ENCODE peak calls at places on chromosome 12, in nine cellular contexts. V is heart left ventricle, A is adrenal gland, H is uterus, D is transverse colon, Y is HCT116, X is A549, P is spleen, N is IMR-90. K is an unnamed sample.
A peak's percentile ranks its signal among the peaks of the same experiment; 100 is the strongest.

GRCh38 chr12:41190360-41190759 is 2.2 kb downstream of the PDZRN4 start:
- DNase-seq in X (peak; percentile 42), V (no peak), Y (no peak), H (no peak), P (no peak), N (no peak), A (peak; percentile 41), D (no peak), K (no peak)

GRCh38 chr12:94832780-94833760 is 170.4 kb downstream of the NDUFA12 start:
- DNase-seq in N (peak; percentile 1), Y (no peak), P (no peak), H (no peak), X (no peak), D (no peak), A (no peak), V (no peak), K (no peak)

GRCh38 chr12:84785281-84785680 is 127.3 kb downstream of the SLC6A15 start:
- DNase-seq in Y (no peak), A (no peak), D (no peak), H (no peak), P (no peak), V (no peak), X (no peak), N (no peak), K (no peak)

GRCh38 chr12:118850244-118850825 is 131.0 kb upstream of the SRRM4 start:
- DNase-seq in N (no peak), H (no peak), A (no peak), Y (peak; percentile 13), V (no peak), X (peak; percentile 5), P (no peak), D (peak; percentile 10), K (no peak)

GRCh38 chr12:125685885-125686284 is 620.6 kb downstream of the AACS start:
- DNase-seq in D (no peak), N (no peak), X (no peak), H (peak; percentile 27), A (no peak), V (no peak), P (no peak), Y (no peak), K (no peak)

GRCh38 chr12:105205322-105206048 is 30.5 kb downstream of the APPL2 start:
- DNase-seq in D (peak; percentile 61), V (no peak), A (no peak), N (no peak), H (no peak), X (no peak), P (no peak), Y (no peak), K (no peak)

GRCh38 chr12:12278899-12279298 is 12.1 kb upstream of the LRP6 start:
- DNase-seq in X (no peak), N (peak; percentile 61), P (no peak), A (no peak), V (no peak), H (no peak), D (no peak), Y (no peak), K (no peak)

GRCh38 chr12:53054112-53054878 is 4.4 kb downstream of the TNS2 start:
- DNase-seq in X (peak; percentile 86), H (peak; percentile 94), D (peak; percentile 97), P (peak; percentile 97), N (peak; percentile 77), V (peak; percentile 92), A (peak; percentile 97), Y (peak; percentile 94), K (peak; percentile 97)

GRCh38 chr12:50615534-50616296 is 110.9 kb downstream of the DIP2B start:
- DNase-seq in Y (no peak), X (no peak), D (no peak), N (peak; percentile 37), A (no peak), P (no peak), H (no peak), V (no peak), K (no peak)

GRCh38 chr12:1305063-1305434 is 289.3 kb downstream of the FBXL14 start:
- DNase-seq in N (no peak), P (no peak), D (no peak), A (no peak), Y (no peak), X (no peak), H (no peak), V (no peak), K (no peak)

GRCh38 chr12:89373772-89374572 is 21.7 kb upstream of the DUSP6 start:
- DNase-seq in A (no peak), H (no peak), V (peak; percentile 48), N (peak; percentile 90), X (no peak), P (no peak), D (no peak), Y (no peak), K (no peak)

GRCh38 chr12:64181504-64182291 is 40.4 kb downstream of the KICS2 start:
- DNase-seq in V (peak; percentile 40), Y (peak; percentile 92), H (peak; percentile 45), X (peak; percentile 69), P (no peak), D (peak; percentile 51), A (peak; percentile 64), N (peak; percentile 99), K (no peak)

GRCh38 chr12:3646561-3647241 is 106.2 kb downstream of the CRACR2A start:
- DNase-seq in Y (no peak), N (no peak), A (no peak), D (no peak), V (no peak), X (no peak), H (no peak), P (peak; percentile 72), K (no peak)

GRCh38 chr12:125399489-125399888 is 334.3 kb downstream of the AACS start:
- DNase-seq in P (no peak), N (no peak), H (no peak), V (no peak), X (no peak), A (no peak), Y (no peak), D (no peak), K (no peak)

GRCh38 chr12:80277732-80278131 is 166.3 kb upstream of the PTPRQ start:
- DNase-seq in X (no peak), N (no peak), H (no peak), P (no peak), A (no peak), V (no peak), Y (no peak), D (no peak), K (no peak)
- TF ChIP-seq POLR2A in X (no peak), N (no peak), H (no peak), P (no peak), A (no peak), V (no peak), Y (no peak), D (no peak), K (no peak)

DNA sequence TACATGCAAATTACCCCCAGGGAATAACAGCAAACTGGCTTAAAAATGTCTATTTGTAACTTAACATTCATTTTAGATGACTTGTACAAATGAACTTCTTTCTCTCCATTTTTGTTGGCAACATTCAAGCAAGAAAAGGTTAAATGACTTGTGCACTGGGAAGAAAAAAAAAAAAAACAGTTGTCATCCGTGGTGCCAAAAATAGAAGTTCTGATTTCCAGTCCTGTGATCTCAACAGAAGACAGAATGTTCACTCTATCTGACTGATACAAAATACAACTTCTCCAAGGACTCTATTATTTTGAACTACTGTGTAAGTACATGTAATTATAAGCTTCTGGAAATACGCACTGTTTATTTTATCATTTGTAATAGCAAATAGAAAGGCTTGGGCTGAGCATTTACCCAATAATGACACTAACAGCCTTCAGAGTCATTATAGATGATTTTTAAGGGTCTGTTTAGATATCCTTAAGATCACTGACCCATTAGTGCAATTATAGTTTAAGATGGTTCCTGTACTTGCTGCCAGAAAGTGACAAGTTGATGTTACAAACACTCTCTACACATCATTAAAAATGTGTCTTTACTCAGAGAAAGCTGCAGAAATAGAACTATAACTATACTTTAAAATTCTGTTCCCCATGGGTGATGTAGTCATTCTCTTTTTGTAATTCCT is 59.9 kb downstream of the LIN7A start:
- DNase-seq in D (no peak), V (no peak), X (no peak), P (no peak), H (no peak), Y (no peak), A (no peak), N (peak; percentile 49), K (no peak)
- H3K4me1 ChIP-seq in D (no peaks in the 10 kb centered on the region), V (peaks cover 11% of the 10 kb centered on the region), X (no peaks in the 10 kb centered on the region), P (no peaks in the 10 kb centered on the region), H (no peaks in the 10 kb centered on the region), Y (no peaks in the 10 kb centered on the region), A (no peaks in the 10 kb centered on the region), N (peaks cover 3% of the 10 kb centered on the region), K (no peaks in the 10 kb centered on the region)

GRCh38 chr12:110007874-110008273 is 8.6 kb downstream of the ANKRD13A start:
- DNase-seq in D (no peak), P (no peak), X (no peak), N (no peak), A (no peak), V (no peak), Y (no peak), H (no peak), K (no peak)
- H3K4me3 ChIP-seq in D (no peak overlapping the region), P (no peak overlapping the region), X (no peak overlapping the region), N (no peak overlapping the region), A (no peak overlapping the region), V (no peak overlapping the region), Y (no peak overlapping the region), H (no peak overlapping the region), K (no peak overlapping the region)

GRCh38 chr12:70609203-70609602 is 28.0 kb downstream of the PTPRB start:
- DNase-seq in Y (no peak), P (no peak), D (no peak), X (no peak), N (no peak), H (no peak), V (no peak), A (no peak), K (no peak)

GRCh38 chr12:70606001-70606400 is 31.2 kb downstream of the PTPRB start:
- DNase-seq in D (no peak), P (no peak), Y (no peak), A (no peak), V (no peak), N (peak; percentile 56), H (no peak), X (no peak), K (no peak)

GRCh38 chr12:70608184-70608583 is 29.0 kb downstream of the PTPRB start:
- DNase-seq in H (no peak), V (no peak), N (no peak), D (no peak), Y (no peak), A (no peak), P (no peak), X (no peak), K (no peak)

GRCh38 chr12:70607107-70607506 is 30.1 kb downstream of the PTPRB start:
- DNase-seq in X (no peak), A (no peak), H (no peak), V (no peak), Y (no peak), P (no peak), D (no peak), N (no peak), K (no peak)

DNA sequence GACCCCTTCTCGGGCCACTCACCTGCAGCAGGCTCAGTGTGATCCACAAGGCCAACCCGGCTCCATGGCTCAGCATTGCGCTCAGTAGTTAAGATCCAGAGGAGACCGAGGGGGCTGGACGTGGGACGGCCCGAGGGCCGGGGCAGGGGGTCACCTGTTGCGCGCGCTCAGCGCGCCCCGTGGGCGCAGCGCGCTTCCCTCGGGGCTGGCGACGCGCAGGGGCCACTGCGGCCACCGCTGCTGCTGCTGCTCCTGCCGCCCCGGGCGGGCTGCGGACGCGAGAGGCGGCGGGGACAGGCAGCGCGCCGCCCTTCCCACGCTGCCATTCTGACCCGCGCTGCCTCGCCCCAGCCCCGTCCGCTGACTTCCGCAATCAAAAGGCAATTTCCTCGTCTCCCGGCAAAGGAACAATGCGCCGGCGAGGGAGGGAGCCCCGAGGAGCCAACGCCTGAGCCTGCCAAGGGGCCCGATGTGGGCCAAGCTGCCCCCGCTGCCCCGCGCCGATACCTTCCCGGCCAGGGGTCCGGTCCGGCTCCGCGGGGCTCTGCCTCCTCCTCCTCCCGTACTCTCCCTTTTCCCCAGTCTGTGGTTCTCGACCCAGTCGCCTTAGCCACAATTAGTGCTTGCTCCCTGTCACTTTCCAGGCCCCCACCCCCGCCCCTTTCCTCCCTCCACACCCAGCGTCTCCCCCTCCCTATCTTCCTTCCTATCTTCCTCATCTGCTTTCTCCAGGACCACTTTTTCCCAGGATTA is 27.3 kb downstream of the PTPRB start:
- DNase-seq in V (peak; percentile 77), Y (no peak), A (peak; percentile 43), D (peak; percentile 74), X (peak; percentile 21), N (no peak), P (peak; percentile 81), H (peak; percentile 19), K (peak; percentile 66)
- TF ChIP-seq POLR2A in V (peak; percentile 59), Y (no peak), A (no peak), D (peak; percentile 55), X (no peak), N (no peak), P (no peak), H (peak; percentile 23), K (no peak)